ENCODE peak calls at places on chromosomes 5 and 9, in five cellular contexts. One of them, this sample, is unnamed.
A peak's percentile ranks its signal among the peaks of the same experiment; 100 is the strongest.

GRCh38 chr9:108665856-108666784 is 189.7 kb downstream of the ACTL7B start:
- DNase-seq in right lobe of liver: no peak
- DNase-seq in GM06990: no peak
- DNase-seq in adrenal gland: no peak
- DNase-seq in mammary epithelial cell: peak; percentile 53
- DNase-seq in this sample: peak; percentile 91

GRCh38 chr5:111408817-111409216 is 103.5 kb downstream of the STARD4 start:
- DNase-seq in right lobe of liver: no peak
- DNase-seq in GM06990: no peak
- DNase-seq in mammary epithelial cell: no peak
- DNase-seq in adrenal gland: no peak
- DNase-seq in this sample: no peak

GRCh38 chr9:121895836-121896544 is 197.1 kb downstream of the TTLL11 start:
- DNase-seq in right lobe of liver: no peak
- DNase-seq in GM06990: no peak
- DNase-seq in mammary epithelial cell: no peak
- DNase-seq in adrenal gland: peak; percentile 52
- DNase-seq in this sample: peak; percentile 13

GRCh38 chr5:78547731-78548189 is 100.8 kb downstream of the LHFPL2 start:
- DNase-seq in GM06990: no peak
- DNase-seq in mammary epithelial cell: no peak
- DNase-seq in right lobe of liver: no peak
- DNase-seq in adrenal gland: peak; percentile 58
- DNase-seq in this sample: no peak

GRCh38 chr9:27817747-27818146 is 244.5 kb upstream of the C9orf72 start:
- DNase-seq in adrenal gland: no peak
- DNase-seq in right lobe of liver: no peak
- DNase-seq in GM06990: no peak
- DNase-seq in mammary epithelial cell: no peak
- DNase-seq in this sample: no peak

GRCh38 chr9:20209421-20210340 is 412.6 kb downstream of the MLLT3 start:
- DNase-seq in adrenal gland: no peak
- DNase-seq in mammary epithelial cell: no peak
- DNase-seq in right lobe of liver: no peak
- DNase-seq in GM06990: no peak
- DNase-seq in this sample: no peak

GRCh38 chr9:136289651-136290507 is 14.0 kb downstream of the CCDC187 start:
- DNase-seq in right lobe of liver: no peak
- DNase-seq in GM06990: no peak
- DNase-seq in adrenal gland: no peak
- DNase-seq in mammary epithelial cell: no peak
- DNase-seq in this sample: no peak

GRCh38 chr5:157046041-157046440 is 12.9 kb downstream of the HAVCR1 start:
- DNase-seq in mammary epithelial cell: no peak
- DNase-seq in GM06990: no peak
- DNase-seq in adrenal gland: peak; percentile 86
- DNase-seq in right lobe of liver: no peak
- DNase-seq in this sample: peak; percentile 7

GRCh38 chr9:16243798-16244197 is 626.7 kb downstream of the BNC2 start:
- DNase-seq in right lobe of liver: no peak
- DNase-seq in adrenal gland: no peak
- DNase-seq in mammary epithelial cell: no peak
- DNase-seq in GM06990: no peak
- DNase-seq in this sample: peak; percentile 26

GRCh38 chr5:72166070-72166979 is 59.0 kb downstream of the MAP1B start:
- DNase-seq in GM06990: no peak
- DNase-seq in adrenal gland: peak; percentile 58
- DNase-seq in mammary epithelial cell: peak; percentile 83
- DNase-seq in right lobe of liver: no peak
- DNase-seq in this sample: peak; percentile 97

GRCh38 chr5:17238521-17239041 is 21.1 kb downstream of the BASP1 start:
- DNase-seq in mammary epithelial cell: peak; percentile 35
- DNase-seq in adrenal gland: no peak
- DNase-seq in GM06990: no peak
- DNase-seq in right lobe of liver: no peak
- DNase-seq in this sample: peak; percentile 55

GRCh38 chr5:147887925-147888324 is 9.4 kb downstream of the SCGB3A2 start:
- DNase-seq in GM06990: no peak
- DNase-seq in mammary epithelial cell: peak; percentile 84
- DNase-seq in adrenal gland: no peak
- DNase-seq in right lobe of liver: no peak
- DNase-seq in this sample: peak; percentile 92

GRCh38 chr9:27145143-27145542 is 36.1 kb downstream of the TEK start:
- DNase-seq in GM06990: no peak
- DNase-seq in right lobe of liver: no peak
- DNase-seq in mammary epithelial cell: no peak
- DNase-seq in adrenal gland: no peak
- DNase-seq in this sample: no peak

GRCh38 chr5:143576721-143577484 is 173.4 kb upstream of the NR3C1 start:
- DNase-seq in mammary epithelial cell: peak; percentile 65
- DNase-seq in GM06990: no peak
- DNase-seq in adrenal gland: no peak
- DNase-seq in right lobe of liver: no peak
- DNase-seq in this sample: peak; percentile 69

GRCh38 chr5:67002832-67003231 is 193.8 kb downstream of the CD180 start:
- DNase-seq in adrenal gland: no peak
- DNase-seq in mammary epithelial cell: no peak
- DNase-seq in right lobe of liver: no peak
- DNase-seq in GM06990: no peak
- DNase-seq in this sample: peak; percentile 22

DNA sequence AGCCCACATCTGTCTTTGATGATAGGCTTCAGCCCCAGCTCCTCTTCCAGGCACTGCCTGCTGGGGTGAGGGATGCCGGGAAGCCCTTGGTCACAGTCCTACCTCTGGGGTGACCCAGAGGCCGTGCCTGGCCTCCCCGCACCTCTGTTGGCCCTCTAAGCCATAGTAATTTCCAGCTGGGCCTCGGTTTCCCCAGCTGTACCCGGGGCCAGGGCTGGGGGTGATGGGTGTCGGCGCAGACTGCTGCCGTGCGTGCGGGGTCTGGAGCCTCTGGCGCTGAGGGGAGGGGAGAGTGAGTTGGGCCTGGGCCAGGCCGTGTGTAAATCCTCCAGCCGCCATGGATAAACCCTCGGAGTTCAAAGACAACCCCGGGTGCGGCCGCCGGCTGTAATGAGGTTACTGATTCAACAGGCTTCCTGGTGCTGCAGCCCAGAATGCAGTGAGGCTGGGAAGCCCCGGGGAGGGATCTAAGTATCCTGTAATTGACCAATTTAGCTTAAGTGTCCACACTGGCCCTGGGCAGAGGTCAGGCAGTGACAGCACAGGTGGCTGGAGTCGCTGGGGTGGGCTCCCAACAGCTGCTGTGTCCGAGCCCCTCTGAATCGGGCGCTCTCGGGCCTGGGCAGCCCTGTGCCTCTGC is 7.1 kb downstream of the RXRA start:
- DNase-seq in GM06990: no peak
- DNase-seq in right lobe of liver: peak; percentile 88
- DNase-seq in adrenal gland: peak; percentile 74
- DNase-seq in mammary epithelial cell: no peak
- DNase-seq in this sample: no peak
- TF ChIP-seq CTCF in GM06990: no peak
- TF ChIP-seq CTCF in right lobe of liver: no peak
- TF ChIP-seq CTCF in adrenal gland: no peak
- TF ChIP-seq CTCF in mammary epithelial cell: no peak
- TF ChIP-seq CTCF in this sample: no peak

GRCh38 chr5:172772112-172772906 is 1.3 kb upstream of the DUSP1 start:
- DNase-seq in GM06990: peak; percentile 86
- DNase-seq in mammary epithelial cell: peak; percentile 83
- DNase-seq in adrenal gland: peak; percentile 84
- DNase-seq in right lobe of liver: peak; percentile 97
- DNase-seq in this sample: peak; percentile 94
- H3K4me3 ChIP-seq in GM06990: peak overlapping the region; percentile 69
- H3K4me3 ChIP-seq in mammary epithelial cell: peak overlapping the region; percentile 51
- H3K4me3 ChIP-seq in adrenal gland: peak overlapping the region; percentile 48
- H3K4me3 ChIP-seq in right lobe of liver: peak overlapping the region; percentile 43
- H3K4me3 ChIP-seq in this sample: peak overlapping the region; percentile 50

DNA sequence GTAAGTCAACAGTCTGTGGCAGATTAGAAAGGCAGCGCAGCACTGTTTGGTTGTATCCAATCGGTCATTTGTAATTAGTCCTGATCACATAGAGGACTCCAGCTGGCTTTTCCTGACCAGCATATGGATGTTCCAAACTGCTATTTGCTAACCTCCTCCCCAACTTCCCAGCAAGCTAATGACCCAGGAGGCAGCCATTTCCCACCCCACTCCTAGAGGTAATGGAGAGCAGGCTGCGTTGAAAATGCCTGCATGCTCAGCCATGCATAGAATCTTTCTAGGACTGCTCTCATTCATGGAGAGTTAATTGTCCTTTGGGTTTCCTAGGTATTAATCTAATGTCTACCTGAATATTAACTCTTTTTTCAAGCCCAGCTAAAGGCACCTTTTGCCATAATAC is 850.6 kb upstream of the WWC1 start:
- DNase-seq in GM06990: no peak
- DNase-seq in mammary epithelial cell: no peak
- DNase-seq in adrenal gland: no peak
- DNase-seq in right lobe of liver: no peak
- DNase-seq in this sample: no peak
- TF ChIP-seq CTCF in GM06990: no peak
- TF ChIP-seq CTCF in mammary epithelial cell: no peak
- TF ChIP-seq CTCF in adrenal gland: no peak
- TF ChIP-seq CTCF in right lobe of liver: no peak
- TF ChIP-seq CTCF in this sample: no peak

GRCh38 chr9:4837126-4837767 is 44.5 kb downstream of the RCL1 start:
- DNase-seq in GM06990: no peak
- DNase-seq in mammary epithelial cell: no peak
- DNase-seq in right lobe of liver: no peak
- DNase-seq in adrenal gland: no peak
- DNase-seq in this sample: no peak

GRCh38 chr9:4837768-4838546 is 45.2 kb downstream of the RCL1 start:
- DNase-seq in GM06990: no peak
- DNase-seq in right lobe of liver: no peak
- DNase-seq in adrenal gland: no peak
- DNase-seq in mammary epithelial cell: no peak
- DNase-seq in this sample: no peak

GRCh38 chr9:4842213-4842612 is 49.5 kb downstream of the RCL1 start:
- DNase-seq in right lobe of liver: peak; percentile 62
- DNase-seq in adrenal gland: no peak
- DNase-seq in mammary epithelial cell: no peak
- DNase-seq in GM06990: no peak
- DNase-seq in this sample: no peak

GRCh38 chr9:4840018-4840417 is 47.3 kb downstream of the RCL1 start:
- DNase-seq in adrenal gland: no peak
- DNase-seq in mammary epithelial cell: no peak
- DNase-seq in right lobe of liver: no peak
- DNase-seq in GM06990: no peak
- DNase-seq in this sample: no peak

GRCh38 chr9:4839470-4839912 is 46.7 kb downstream of the RCL1 start:
- DNase-seq in adrenal gland: no peak
- DNase-seq in GM06990: no peak
- DNase-seq in right lobe of liver: peak; percentile 66
- DNase-seq in mammary epithelial cell: no peak
- DNase-seq in this sample: no peak
- H3K4me3 ChIP-seq in adrenal gland: no peak overlapping the region
- H3K4me3 ChIP-seq in GM06990: no peak overlapping the region
- H3K4me3 ChIP-seq in right lobe of liver: peak overlapping the region; percentile 62
- H3K4me3 ChIP-seq in mammary epithelial cell: no peak overlapping the region
- H3K4me3 ChIP-seq in this sample: no peak overlapping the region